ENCODE peak calls at places on chromosomes 1 and 21, in five cellular contexts. J, G, P, L and F are unnamed samples.

GRCh38 chr1:162197615-162198497 is 128.4 kb downstream of the NOS1AP start:
- DNase-seq in P (no peak), J (no peak), L (no peak), G (no peak), F (no peak)

GRCh38 chr1:89126602-89127001 is 688 bp upstream of the GBP2 start:
- DNase-seq in J (no peak), P (no peak), G (no peak), L (no peak), F (no peak)

GRCh38 chr1:215890438-215890837 is 323.3 kb downstream of the KCTD3 start:
- DNase-seq in P (no peak), L (no peak), G (no peak), J (no peak), F (no peak)

GRCh38 chr1:55927934-55928333 is 651.4 kb downstream of the PLPP3 start:
- DNase-seq in G (no peak), L (no peak), J (no peak), P (peak), F (no peak)

GRCh38 chr1:89688607-89689006 is 55.7 kb downstream of the LRRC8C start:
- DNase-seq in P (no peak), G (no peak), J (no peak), L (no peak), F (no peak)

GRCh38 chr1:157025321-157025720 is 20.2 kb downstream of the ARHGEF11 start:
- DNase-seq in P (no peak), L (peak), G (no peak), J (no peak), F (no peak)

GRCh38 chr1:31702836-31703404 is 897 bp downstream of the COL16A1 start:
- DNase-seq in L (no peak), G (no peak), P (no peak), J (peak), F (no peak)

GRCh38 chr1:58363639-58364038 is 182.9 kb downstream of the OMA1 start:
- DNase-seq in J (no peak), G (no peak), L (no peak), P (no peak), F (no peak)

GRCh38 chr1:6109688-6110087 is 64.0 kb downstream of the KCNAB2 start:
- DNase-seq in J (no peak), G (no peak), P (no peak), L (no peak), F (peak)

GRCh38 chr1:188988589-188988988 is 1489.1 kb downstream of the BRINP3 start:
- DNase-seq in L (no peak), J (peak), P (no peak), G (no peak), F (no peak)

GRCh38 chr1:10328534-10328933 is 70.3 kb upstream of the PGD start:
- DNase-seq in G (no peak), J (no peak), L (no peak), P (no peak), F (no peak)

GRCh38 chr1:49728377-49728776 is 295.4 kb downstream of the AGBL4 start:
- DNase-seq in P (no peak), L (no peak), J (no peak), G (peak), F (no peak)

GRCh38 chr1:8844421-8845063 is 27.1 kb upstream of the RERE start:
- DNase-seq in J (no peak), L (peak), G (no peak), P (peak), F (peak)

GRCh38 chr21:31612889-31613785 is 46.4 kb upstream of the SOD1 start:
- DNase-seq in L (no peak), J (peak), P (no peak), G (no peak), F (no peak)

GRCh38 chr1:199160521-199161318 is 521.9 kb downstream of the PTPRC start:
- DNase-seq in P (no peak), J (no peak), L (no peak), G (no peak), F (no peak)

GRCh38 chr1:39617488-39618049 is 21.9 kb downstream of the HEYL start:
- DNase-seq in G (no peak), J (no peak), L (no peak), P (no peak), F (no peak)

GRCh38 chr1:85339089-85339488 is 62.7 kb upstream of the BCL10 start:
- DNase-seq in G (peak), J (peak), L (no peak), P (peak), F (no peak)

GRCh38 chr1:28190337-28190979 is 14.0 kb upstream of the PTAFR start:
- DNase-seq in G (no peak), P (peak), L (no peak), J (peak), F (no peak)

GRCh38 chr1:152997911-152998310 is 3.6 kb upstream of the SPRR3 start:
- DNase-seq in G (no peak), P (no peak), L (no peak), J (no peak), F (no peak)

GRCh38 chr1:156233421-156234127 is 8.4 kb upstream of the BGLAP start:
- DNase-seq in J (peak), P (peak), L (no peak), G (peak), F (no peak)

GRCh38 chr1:160205242-160205973 is at the start of gene PEA15:
- DNase-seq in G (peak), L (peak), P (peak), J (peak), F (peak)

GRCh38 chr21:34073749-34074282 is 438 bp downstream of the MRPS6 start:
- DNase-seq in J (no peak), P (peak), L (no peak), G (no peak), F (peak)

GRCh38 chr1:68442822-68443556 is 6.8 kb downstream of the RPE65 start:
- DNase-seq in P (peak), J (peak), G (peak), L (no peak), F (no peak)

GRCh38 chr1:172699111-172699510 is 40.2 kb downstream of the FASLG start:
- DNase-seq in P (peak), G (peak), J (peak), L (no peak), F (no peak)

GRCh38 chr1:194644528-194644927 is 1458.1 kb upstream of the B3GALT2 start:
- DNase-seq in J (no peak), L (no peak), P (no peak), G (no peak), F (no peak)

GRCh38 chr1:225657462-225657989 is 4.6 kb upstream of the ENAH start:
- DNase-seq in P (peak), L (no peak), J (peak), G (peak), F (no peak)

GRCh38 chr1:223771814-223772770 is 59.8 kb downstream of the CAPN2 start:
- DNase-seq in J (peak), G (peak), P (peak), L (peak), F (no peak)

GRCh38 chr1:39666772-39667171 is 5.1 kb downstream of the NT5C1A start:
- DNase-seq in L (no peak), J (no peak), G (no peak), P (no peak), F (no peak)

GRCh38 chr1:10283318-10283984 is 73.1 kb downstream of the KIF1B start:
- DNase-seq in G (no peak), P (no peak), J (no peak), L (no peak), F (no peak)

GRCh38 chr1:24409535-24409934 is 4.0 kb downstream of the STPG1 start:
- DNase-seq in J (peak), L (no peak), P (peak), G (peak), F (no peak)

GRCh38 chr1:5970623-5971273 is 21.5 kb downstream of the NPHP4 start:
- DNase-seq in J (no peak), L (no peak), P (no peak), G (no peak), F (no peak)

DNA sequence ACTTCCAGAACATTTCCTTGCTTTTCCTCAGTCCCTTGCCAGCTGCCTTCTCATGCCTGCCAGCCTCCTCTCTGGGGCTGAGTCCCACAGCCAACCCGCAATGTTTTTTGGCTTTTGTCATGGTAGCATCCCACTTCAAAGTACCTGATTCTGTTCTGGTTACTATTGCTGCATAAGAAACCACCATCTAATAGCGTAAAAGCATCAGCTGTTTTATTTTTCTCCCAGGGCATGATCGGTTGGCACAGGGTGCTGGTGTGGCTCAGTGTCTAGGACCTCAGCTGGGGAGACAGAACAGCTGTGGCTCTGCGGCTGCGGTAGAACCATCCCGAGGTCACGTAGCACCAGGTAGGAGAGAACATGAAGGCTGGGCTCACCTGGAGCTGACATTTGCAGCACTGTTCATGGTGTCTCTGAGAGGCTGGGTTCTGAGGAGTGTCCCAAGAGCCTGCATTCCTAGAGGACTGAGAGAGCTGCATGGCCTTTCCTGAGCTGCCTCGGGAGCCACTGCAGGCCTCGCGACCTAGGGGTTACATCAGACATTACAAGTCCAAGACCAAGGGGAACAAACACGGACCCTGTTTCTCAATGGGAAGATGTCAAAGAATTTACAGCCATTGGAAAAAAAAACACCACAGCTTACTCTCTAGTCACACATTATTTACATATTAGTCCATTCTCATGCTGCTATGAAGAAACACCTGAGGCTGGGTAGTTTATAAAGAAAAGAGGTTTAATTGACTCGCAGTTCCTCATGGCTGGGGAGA is 8.8 kb upstream of the PRMT2 start:
- DNase-seq in P (no peak), G (no peak), J (no peak), L (no peak), F (no peak)
- TF ChIP-seq CTCF in P (no peak), G (no peak), J (no peak), L (no peak), F (no peak)

GRCh38 chr1:195731385-195731784 is 876.9 kb downstream of the KCNT2 start:
- DNase-seq in J (no peak), G (no peak), L (no peak), P (no peak), F (no peak)
- TF ChIP-seq CTCF in J (no peak), G (no peak), L (no peak), P (no peak), F (no peak)

GRCh38 chr1:177817969-177818872 is 151.6 kb downstream of the SEC16B start:
- DNase-seq in L (no peak), J (no peak), G (no peak), P (no peak), F (no peak)
- TF ChIP-seq CTCF in L (no peak), J (no peak), G (no peak), P (no peak), F (no peak)

DNA sequence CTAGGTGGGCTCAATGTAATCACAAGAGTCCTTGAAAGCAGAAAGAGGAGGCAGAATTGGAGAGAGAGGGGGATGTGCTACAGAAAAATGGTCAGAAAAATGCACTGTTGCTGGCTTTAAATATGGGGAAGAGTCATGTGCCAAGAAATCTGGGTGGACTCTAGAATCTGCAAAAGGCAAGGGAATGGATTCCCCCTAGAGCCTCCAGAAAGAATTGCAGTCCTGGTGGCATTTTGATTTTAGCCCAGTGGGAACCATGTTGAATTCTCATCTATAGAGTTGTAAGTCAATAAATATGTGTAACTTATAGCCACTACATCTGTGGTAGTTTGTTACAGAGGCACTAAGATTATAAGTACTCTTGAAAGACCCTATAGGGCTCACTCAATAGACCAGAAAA is 210.3 kb downstream of the ASTN1 start:
- DNase-seq in J (no peak), G (no peak), P (peak), L (no peak), F (no peak)
- TF ChIP-seq CTCF in J (no peak), G (no peak), P (no peak), L (no peak), F (peak)

GRCh38 chr21:21096956-21097355 is 98.7 kb downstream of the NCAM2 start:
- DNase-seq in J (no peak), G (no peak), L (no peak), P (no peak), F (no peak)

GRCh38 chr21:21103692-21104091 is 105.5 kb downstream of the NCAM2 start:
- DNase-seq in L (no peak), G (no peak), J (no peak), P (no peak), F (no peak)

GRCh38 chr21:21097425-21097824 is 99.2 kb downstream of the NCAM2 start:
- DNase-seq in P (no peak), G (no peak), J (no peak), L (no peak), F (no peak)

GRCh38 chr21:21102874-21103273 is 104.7 kb downstream of the NCAM2 start:
- DNase-seq in P (no peak), J (no peak), L (no peak), G (no peak), F (no peak)

GRCh38 chr21:21101911-21102310 is 103.7 kb downstream of the NCAM2 start:
- DNase-seq in L (no peak), G (peak), J (peak), P (peak), F (no peak)
- TF ChIP-seq CTCF in L (no peak), G (peak), J (peak), P (no peak), F (peak)

DNA sequence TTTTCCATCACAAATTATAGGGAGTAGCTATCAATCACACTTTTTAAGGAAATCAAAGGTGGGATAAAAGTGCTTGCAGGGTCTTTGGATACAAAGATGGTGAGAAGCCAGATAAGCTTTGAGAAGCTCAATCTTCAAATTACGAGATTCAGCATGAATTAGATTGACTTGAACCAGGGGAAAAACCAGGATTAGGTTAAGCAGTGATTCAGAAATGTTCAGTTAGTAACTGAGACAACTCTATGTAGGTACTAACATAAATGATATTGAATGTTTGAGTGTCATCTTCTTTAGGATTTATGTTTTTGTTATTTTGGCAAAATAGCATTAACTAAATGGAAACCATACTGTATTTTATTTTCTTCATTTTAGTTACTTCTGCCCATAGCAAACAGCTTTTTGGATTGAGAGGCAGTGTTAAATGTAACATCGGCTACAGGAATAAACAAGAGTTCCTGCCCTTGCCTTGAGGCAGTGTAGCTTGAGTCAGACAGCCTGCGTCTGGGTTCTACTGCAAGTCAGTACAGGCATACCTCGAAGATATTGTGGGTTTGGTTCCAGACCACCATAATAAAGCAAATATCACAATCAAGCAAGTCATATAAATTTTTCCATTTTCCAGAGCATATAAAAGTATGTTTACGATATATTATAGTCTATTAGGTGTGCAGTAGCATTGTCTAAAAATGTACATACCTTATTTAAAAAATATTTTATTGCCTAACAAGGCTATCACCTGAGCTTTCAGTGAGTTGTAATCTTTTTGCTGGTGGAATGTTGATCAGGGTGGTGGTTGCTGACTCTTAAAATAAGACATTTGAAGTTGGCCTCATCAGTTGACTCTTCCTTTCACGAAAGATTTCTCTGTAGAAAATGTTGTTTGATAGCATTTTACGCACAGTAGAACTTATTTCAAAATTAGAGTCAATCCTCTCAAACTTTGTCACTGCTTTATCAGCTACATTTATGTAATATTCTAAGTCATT is 36.9 kb upstream of the BACH1 start:
- DNase-seq in P (no peak), L (no peak), J (no peak), G (no peak), F (no peak)
- TF ChIP-seq CTCF in P (no peak), L (no peak), J (no peak), G (no peak), F (no peak)

GRCh38 chr1:182032251-182032650 is 29.3 kb downstream of the ZNF648 start:
- DNase-seq in P (no peak), J (no peak), L (no peak), G (no peak), F (no peak)

GRCh38 chr1:182029002-182029378 is 32.5 kb downstream of the ZNF648 start:
- DNase-seq in G (no peak), L (no peak), P (no peak), J (no peak), F (no peak)

GRCh38 chr1:182035097-182035770 is 26.3 kb downstream of the ZNF648 start:
- DNase-seq in L (no peak), P (no peak), J (no peak), G (no peak), F (no peak)

GRCh38 chr1:182029379-182030331 is 31.9 kb downstream of the ZNF648 start:
- DNase-seq in P (peak), L (peak), G (peak), J (peak), F (peak)
- TF ChIP-seq CTCF in P (no peak), L (peak), G (peak), J (peak), F (peak)

DNA sequence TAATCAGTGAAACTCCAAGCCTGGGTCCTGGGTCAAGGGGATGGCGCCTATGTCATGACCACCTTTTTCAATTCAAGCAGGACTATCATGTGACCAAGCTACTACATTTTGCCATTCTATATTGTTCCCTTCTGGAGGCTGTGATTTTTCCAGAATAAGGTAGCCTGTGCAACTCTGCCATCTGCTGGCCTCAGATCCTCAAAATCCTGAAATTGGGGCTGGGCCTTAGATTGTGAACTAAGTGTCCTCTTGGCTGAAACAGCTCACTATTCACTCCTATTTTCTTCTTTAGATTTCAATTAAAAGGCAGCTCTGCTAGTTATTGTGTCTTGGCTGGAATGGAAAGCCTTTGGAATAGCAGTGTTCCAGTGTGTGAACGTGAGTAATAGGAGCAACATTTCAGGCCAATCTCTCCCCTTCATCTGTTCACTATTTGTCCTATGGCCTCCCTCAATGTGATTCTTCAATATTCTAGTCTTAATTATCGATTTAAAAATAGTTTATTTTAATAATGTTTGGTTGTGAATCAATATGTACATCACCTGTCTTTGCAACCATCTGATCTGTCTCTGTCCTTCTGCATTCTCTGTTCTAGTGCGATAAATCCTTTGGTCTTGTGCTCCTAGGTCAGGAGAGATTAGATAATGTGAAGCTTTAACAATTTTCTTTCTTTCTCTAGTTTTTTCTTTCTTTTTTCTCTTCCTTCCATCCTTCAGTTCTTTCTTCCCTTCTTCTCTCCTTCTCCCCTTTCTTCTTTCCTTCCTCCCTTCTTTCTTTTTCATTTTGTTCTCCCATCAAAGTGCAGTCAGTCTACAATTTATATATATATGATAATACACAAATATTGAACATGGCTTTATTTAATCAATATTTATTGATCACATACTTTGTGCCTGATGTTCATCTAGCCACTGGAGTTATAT is 69.8 kb downstream of the CR1 start:
- DNase-seq in L (no peak), J (no peak), G (no peak), P (peak), F (peak)
- TF ChIP-seq CTCF in L (no peak), J (peak), G (peak), P (peak), F (peak)